ENCODE peak calls at places on chromosomes 1 and 21, in six cellular contexts. K is H1, D is pancreas, M is esophagus squamous epithelium, I is heart right ventricle, V is K562. W is an unnamed sample. For H3K27me3, the result is how much of the 10 kb centered on the place peaks cover.

GRCh38 chr1:195766709-195767108 is 841.5 kb downstream of the KCNT2 start:
- DNase-seq in I (no peak), M (no peak), K (no peak), D (no peak), V (peak), W (no peak)

GRCh38 chr1:47963568-47963973 is 33.6 kb downstream of the TRABD2B start:
- DNase-seq in M (no peak), I (no peak), V (no peak), D (no peak), K (no peak), W (no peak)

GRCh38 chr1:187038789-187039188 is 210.0 kb downstream of the PLA2G4A start:
- DNase-seq in K (no peak), D (no peak), M (no peak), V (no peak), I (no peak), W (no peak)

GRCh38 chr1:34928865-34929496 is 469 bp downstream of the DLGAP3 start:
- DNase-seq in K (no peak), I (no peak), V (peak), M (no peak), D (no peak), W (peak)

GRCh38 chr21:32719085-32719484 is 8.7 kb downstream of the SYNJ1 start:
- DNase-seq in D (no peak), I (no peak), M (no peak), V (no peak), K (no peak), W (no peak)

GRCh38 chr1:150748859-150749719 is 16.5 kb downstream of the CTSS start:
- DNase-seq in K (no peak), V (peak), M (no peak), I (no peak), D (no peak), W (no peak)

GRCh38 chr1:150555971-150556865 is 7.0 kb downstream of the ADAMTSL4 start:
- DNase-seq in K (no peak), M (no peak), I (no peak), D (no peak), V (no peak), W (no peak)

GRCh38 chr1:53316058-53316741 is 11.7 kb downstream of the LRP8 start:
- DNase-seq in M (no peak), D (no peak), V (peak), K (no peak), I (no peak), W (no peak)

GRCh38 chr1:180262628-180263488 is 32.8 kb downstream of the LHX4 start:
- DNase-seq in M (no peak), I (no peak), K (no peak), V (no peak), D (peak), W (no peak)

GRCh38 chr1:11566042-11566825 is 87.3 kb downstream of the DISP3 start:
- DNase-seq in K (no peak), V (no peak), M (no peak), I (no peak), D (no peak), W (no peak)

GRCh38 chr21:44434936-44435635 is 20.2 kb upstream of the LRRC3 start:
- DNase-seq in K (no peak), M (no peak), I (no peak), D (peak), V (no peak), W (no peak)

GRCh38 chr1:153775432-153776311 is 465 bp downstream of the SLC27A3 start:
- DNase-seq in D (peak), V (peak), M (no peak), I (peak), K (peak), W (peak)

GRCh38 chr1:194252189-194252588 is 1065.8 kb upstream of the B3GALT2 start:
- DNase-seq in V (no peak), I (no peak), K (no peak), D (no peak), M (no peak), W (no peak)

GRCh38 chr1:15384301-15384901 is 25.3 kb upstream of the EFHD2 start:
- DNase-seq in K (peak), V (no peak), D (no peak), I (no peak), M (no peak), W (no peak)
- H3K27me3 ChIP-seq in K (under half), V (half or more), D (under half), I (under half), M (under half), W (under half)

DNA sequence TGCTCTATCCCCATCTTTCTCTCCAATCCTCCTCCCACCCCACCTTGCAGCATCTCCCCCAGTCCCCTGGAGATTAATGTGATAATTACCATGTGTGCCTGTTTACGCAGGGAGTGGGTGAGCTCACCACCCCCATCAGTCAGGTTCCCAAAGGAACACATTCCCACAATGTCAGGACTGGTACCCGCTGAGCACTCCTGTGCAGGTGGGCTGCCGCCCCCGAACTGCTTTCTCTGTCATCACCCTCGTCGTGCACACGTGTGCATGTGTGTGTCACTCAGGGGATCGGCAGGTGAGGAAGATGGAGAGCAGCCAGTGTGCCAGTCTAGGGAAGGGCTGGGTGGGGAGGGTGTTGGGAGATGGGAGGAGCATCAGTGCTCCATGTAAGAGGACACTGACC is 163.4 kb downstream of the CACNA1E start:
- DNase-seq in I (no peak), V (no peak), M (no peak), D (no peak), K (no peak), W (no peak)
- H3K27ac ChIP-seq in I (no peak), V (no peak), M (peak), D (no peak), K (no peak), W (no peak)

GRCh38 chr1:2603521-2604155 is 17.1 kb downstream of the PRXL2B start:
- DNase-seq in M (no peak), I (no peak), V (no peak), D (no peak), K (no peak), W (no peak)
- H3K27me3 ChIP-seq in M (under half), I (under half), V (under half), D (under half), K (under half), W (under half)

GRCh38 chr1:92374211-92374610 is 75.4 kb downstream of the RPAP2 start:
- DNase-seq in D (no peak), I (no peak), M (no peak), K (no peak), V (peak), W (no peak)

GRCh38 chr1:92380867-92381266 is 82.0 kb downstream of the RPAP2 start:
- DNase-seq in D (no peak), V (no peak), M (no peak), I (no peak), K (no peak), W (no peak)

GRCh38 chr1:92376345-92376744 is 77.5 kb downstream of the RPAP2 start:
- DNase-seq in I (no peak), K (no peak), M (no peak), D (no peak), V (no peak), W (no peak)
- H3K27ac ChIP-seq in I (no peak), K (no peak), M (no peak), D (no peak), V (no peak), W (no peak)

GRCh38 chr1:212640223-212640885 is 31.8 kb downstream of the ATF3 start:
- DNase-seq in M (no peak), D (no peak), I (no peak), K (no peak), V (peak), W (no peak)
- H3K27me3 ChIP-seq in M (under half), D (under half), I (under half), K (under half), V (half or more), W (under half)

DNA sequence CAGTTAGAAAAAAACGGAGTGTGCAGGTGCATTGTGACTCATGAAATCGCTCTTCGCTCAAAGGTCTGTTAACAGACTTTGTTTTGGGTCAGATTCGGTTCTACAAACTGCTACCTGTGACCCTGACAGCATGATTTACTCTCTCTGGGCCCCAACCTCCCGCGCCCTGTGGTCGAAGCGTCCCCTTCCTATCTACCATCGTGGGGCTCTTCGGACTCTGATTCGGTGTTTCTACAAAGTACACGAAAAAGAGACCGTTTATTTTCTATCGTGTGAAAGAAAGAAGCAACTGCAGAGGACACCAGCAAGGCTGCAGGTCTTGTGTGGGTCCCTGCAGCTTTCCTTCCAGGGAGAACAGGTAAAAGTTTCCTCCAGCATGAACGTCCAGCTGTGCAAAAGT is 29.4 kb upstream of the SLC19A1 start:
- DNase-seq in K (no peak), M (no peak), D (no peak), I (no peak), V (no peak), W (no peak)
- H3K27ac ChIP-seq in K (no peak), M (no peak), D (no peak), I (no peak), V (no peak), W (no peak)

DNA sequence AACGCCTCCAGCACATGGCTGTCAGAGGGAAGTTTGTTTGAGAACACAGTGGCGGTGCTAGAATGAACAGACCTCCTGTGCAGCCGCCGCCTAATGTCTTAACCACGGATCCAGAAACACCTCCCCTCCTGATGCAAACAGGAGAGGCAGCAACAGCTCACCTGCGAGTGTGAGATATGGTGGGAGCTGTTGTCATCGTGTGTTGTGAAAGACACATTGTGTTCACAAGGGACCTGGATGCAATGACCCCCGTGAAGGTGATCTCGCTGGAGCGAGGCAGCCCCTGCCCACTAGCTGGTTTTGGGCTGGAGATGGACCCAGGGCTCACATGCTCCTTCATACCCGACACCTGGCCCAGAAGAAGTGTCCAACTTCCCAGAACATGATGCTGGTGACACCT is 315.3 kb upstream of the C1orf174 start:
- DNase-seq in I (no peak), M (no peak), D (no peak), K (no peak), V (no peak), W (no peak)
- H3K27me3 ChIP-seq in I (under half), M (under half), D (under half), K (under half), V (under half), W (under half)

GRCh38 chr1:8551613-8552093 is 233.7 kb downstream of the SLC45A1 start:
- DNase-seq in K (no peak), I (no peak), V (no peak), M (no peak), D (no peak), W (no peak)

GRCh38 chr1:8552820-8553397 is 235.0 kb downstream of the SLC45A1 start:
- DNase-seq in M (no peak), D (no peak), I (no peak), V (no peak), K (no peak), W (no peak)

GRCh38 chr1:8547791-8548190 is 229.9 kb downstream of the SLC45A1 start:
- DNase-seq in D (no peak), M (no peak), I (no peak), K (no peak), V (no peak), W (no peak)

GRCh38 chr1:8552135-8552534 is 234.2 kb downstream of the SLC45A1 start:
- DNase-seq in K (no peak), M (no peak), D (no peak), V (no peak), I (no peak), W (peak)

GRCh38 chr1:8551057-8551456 is 233.1 kb downstream of the SLC45A1 start:
- DNase-seq in V (no peak), D (no peak), M (no peak), K (no peak), I (no peak), W (no peak)
- H3K27ac ChIP-seq in V (no peak), D (no peak), M (no peak), K (no peak), I (no peak), W (no peak)

DNA sequence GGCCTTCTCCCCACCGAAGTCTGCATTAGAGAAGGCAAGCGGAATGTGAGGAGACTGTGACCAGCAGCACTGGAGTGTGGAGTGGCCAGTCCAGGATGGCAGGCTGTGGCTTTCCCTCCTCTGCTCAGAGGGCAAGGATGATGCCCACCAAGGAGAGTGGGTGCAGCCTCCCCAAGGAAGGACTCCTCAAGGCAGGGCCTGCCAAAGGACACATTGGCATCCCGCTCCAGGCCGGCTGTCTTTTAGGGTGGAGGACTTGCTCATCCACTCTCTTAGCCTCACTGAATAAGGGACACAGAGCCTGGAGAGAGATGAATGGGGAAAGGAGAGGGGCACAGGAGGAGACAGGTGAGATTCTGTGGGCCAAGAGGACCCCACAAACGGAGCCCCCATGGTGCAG is 4.0 kb upstream of the NES start:
- DNase-seq in M (no peak), V (no peak), I (no peak), K (no peak), D (peak), W (no peak)
- H3K27me3 ChIP-seq in M (under half), V (under half), I (under half), K (under half), D (under half), W (under half)